ENCODE peak calls at places on chromosomes 2 and 18, in nine cellular contexts. F is pancreas, V is IMR-90, J is epithelial cell of prostate, C is AG04450, Q is HCT116, L is cardiac muscle cell, W is Panc1, R is stomach. O is an unnamed sample.

GRCh38 chr18:46772396-46772795 is 15.5 kb upstream of the ST8SIA5 start:
- DNase-seq in C (no peak), J (no peak), Q (no peak), V (no peak), R (no peak), W (no peak), F (no peak), L (no peak), O (no peak)

GRCh38 chr2:241014224-241014623 is 15.8 kb downstream of the SNED1 start:
- DNase-seq in C (no peak), Q (no peak), J (no peak), R (peak), W (no peak), L (no peak), F (no peak), V (no peak), O (no peak)

GRCh38 chr2:12725238-12726187 is 8.8 kb downstream of the TRIB2 start:
- DNase-seq in R (peak), J (no peak), V (no peak), F (no peak), W (no peak), Q (no peak), L (no peak), C (no peak), O (no peak)

GRCh38 chr2:95051636-95052035 is 26.1 kb downstream of the MAL start:
- DNase-seq in J (no peak), W (no peak), F (no peak), C (no peak), Q (no peak), R (no peak), V (no peak), L (no peak), O (no peak)

GRCh38 chr2:160917850-160918249 is 242.4 kb upstream of the TANK start:
- DNase-seq in J (no peak), L (no peak), Q (no peak), C (no peak), W (no peak), V (no peak), R (no peak), F (no peak), O (no peak)

GRCh38 chr2:177165731-177166711 is 46.6 kb upstream of the HNRNPA3 start:
- DNase-seq in V (peak), W (no peak), F (no peak), Q (no peak), J (no peak), L (no peak), C (no peak), R (no peak), O (no peak)

GRCh38 chr2:169018390-169018789 is 12.7 kb downstream of the ABCB11 start:
- DNase-seq in V (no peak), J (peak), R (no peak), W (no peak), F (no peak), C (no peak), L (no peak), Q (no peak), O (no peak)

GRCh38 chr18:1663879-1664705 is 759.4 kb downstream of the ADCYAP1 start:
- DNase-seq in R (peak), C (no peak), W (peak), V (no peak), L (peak), Q (peak), F (peak), J (no peak), O (no peak)

DNA sequence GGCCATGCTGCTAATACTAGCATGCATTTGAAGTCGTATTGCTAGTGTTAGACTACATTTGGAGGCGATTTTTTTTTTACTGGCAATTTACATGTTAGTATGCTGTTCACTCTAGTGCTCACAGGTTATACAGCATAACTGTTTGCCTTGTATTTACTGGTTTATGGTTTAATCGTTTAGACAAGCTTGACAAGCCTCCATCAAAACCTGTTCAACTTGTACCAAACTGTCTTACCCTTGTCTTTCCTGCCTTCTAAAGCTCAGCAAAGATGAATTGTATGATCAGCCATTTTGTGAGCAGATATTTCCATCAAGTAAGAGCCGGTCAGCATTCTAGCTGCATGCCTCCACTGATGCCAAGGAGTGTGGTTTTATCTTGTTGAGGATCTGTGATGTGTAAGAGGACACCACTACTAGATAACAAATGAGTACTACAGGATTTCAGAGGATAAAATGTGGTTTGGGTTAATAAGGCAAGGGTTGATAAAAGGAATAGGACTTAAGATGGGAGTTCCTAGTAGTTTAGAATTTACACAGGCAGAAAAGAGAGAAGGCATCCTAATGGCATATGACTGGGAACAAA is 68.4 kb upstream of the ITM2C start:
- DNase-seq in J (no peak), R (no peak), W (no peak), C (no peak), L (no peak), V (peak), Q (no peak), F (no peak), O (no peak)
- H3K27ac ChIP-seq in J (peak), R (peak), W (peak), C (no peak), L (no peak), V (peak), Q (peak), F (no peak), O (peak)

DNA sequence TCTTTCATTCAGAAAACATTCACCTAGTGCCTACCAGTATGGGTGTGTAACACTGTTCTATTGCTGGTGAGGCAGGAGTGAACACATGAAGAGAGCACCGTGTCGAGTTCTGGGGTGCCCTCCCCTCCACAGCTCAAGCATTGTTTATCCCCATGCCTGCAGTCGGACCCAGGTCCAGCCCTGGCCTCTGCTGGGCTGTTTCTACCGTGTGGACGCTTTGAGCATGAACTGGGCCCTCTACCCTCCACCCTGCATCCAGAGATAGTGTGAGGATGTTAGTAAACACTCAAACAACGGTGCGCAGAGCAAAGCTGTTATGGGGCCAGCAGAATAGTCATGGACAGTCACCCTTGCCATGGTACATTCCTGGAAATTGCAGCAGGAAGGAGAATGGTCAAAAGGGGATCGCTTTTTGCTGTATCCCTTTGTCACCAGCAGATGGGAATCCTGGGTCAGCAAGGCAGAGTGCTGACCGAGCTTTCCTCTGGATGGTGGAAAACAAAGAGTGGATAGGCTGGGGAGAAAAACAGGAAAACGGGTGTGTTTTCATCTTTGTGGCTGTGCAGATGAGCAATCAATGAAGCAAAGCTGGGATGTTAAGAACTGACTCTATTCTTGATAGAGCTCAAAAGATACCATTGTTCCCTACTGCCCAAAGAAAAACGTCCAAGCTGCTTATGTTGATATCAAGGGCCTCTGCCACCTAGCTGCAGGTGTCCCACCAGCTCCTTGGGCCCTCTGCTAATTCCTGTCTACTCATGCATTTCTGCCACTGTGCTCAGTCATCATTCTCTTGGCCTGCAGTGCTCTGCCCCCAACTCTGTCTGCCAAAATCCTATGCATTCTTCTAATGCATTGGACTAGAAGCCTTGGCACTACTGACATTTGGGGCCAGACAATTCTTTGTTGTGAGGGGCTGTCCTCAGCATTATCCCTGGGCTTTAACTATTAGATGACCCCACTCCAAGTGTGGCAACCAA is 38.7 kb downstream of the REEP1 start:
- DNase-seq in Q (no peak), R (no peak), J (no peak), V (no peak), F (no peak), W (no peak), L (peak), C (no peak), O (no peak)
- H3K27ac ChIP-seq in Q (no peak), R (peak), J (no peak), V (no peak), F (no peak), W (no peak), L (no peak), C (no peak), O (no peak)

DNA sequence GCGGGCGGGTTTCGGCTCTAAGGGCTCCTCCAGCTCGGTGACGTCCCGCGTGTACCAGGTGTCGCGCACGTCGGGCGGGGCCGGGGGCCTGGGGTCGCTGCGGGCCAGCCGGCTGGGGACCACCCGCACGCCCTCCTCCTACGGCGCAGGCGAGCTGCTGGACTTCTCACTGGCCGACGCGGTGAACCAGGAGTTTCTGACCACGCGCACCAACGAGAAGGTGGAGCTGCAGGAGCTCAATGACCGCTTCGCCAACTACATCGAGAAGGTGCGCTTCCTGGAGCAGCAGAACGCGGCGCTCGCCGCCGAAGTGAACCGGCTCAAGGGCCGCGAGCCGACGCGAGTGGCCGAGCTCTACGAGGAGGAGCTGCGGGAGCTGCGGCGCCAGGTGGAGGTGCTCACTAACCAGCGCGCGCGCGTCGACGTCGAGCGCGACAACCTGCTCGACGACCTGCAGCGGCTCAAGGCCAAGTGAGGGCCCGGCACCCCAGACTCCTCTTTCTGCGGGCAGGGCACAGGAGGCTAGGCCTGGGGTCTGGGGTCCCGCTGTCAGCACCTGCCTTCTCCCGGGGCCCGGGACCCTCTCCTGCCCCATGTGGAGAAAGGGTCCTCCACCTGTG is 503 bp downstream of the DES start:
- DNase-seq in R (no peak), V (no peak), C (no peak), J (no peak), F (peak), W (no peak), L (no peak), Q (no peak), O (no peak)
- H3K27ac ChIP-seq in R (peak), V (no peak), C (no peak), J (no peak), F (no peak), W (no peak), L (no peak), Q (no peak), O (no peak)

GRCh38 chr2:109185338-109185737 is 56.3 kb downstream of the SH3RF3 start:
- DNase-seq in J (no peak), V (peak), F (no peak), R (no peak), L (no peak), W (no peak), C (peak), Q (no peak), O (no peak)

GRCh38 chr2:109185801-109186570 is 57.0 kb downstream of the SH3RF3 start:
- DNase-seq in J (no peak), W (no peak), Q (no peak), L (no peak), C (no peak), V (peak), R (no peak), F (no peak), O (no peak)

GRCh38 chr2:109188485-109188868 is 59.5 kb downstream of the SH3RF3 start:
- DNase-seq in J (no peak), L (no peak), C (no peak), F (no peak), W (no peak), R (no peak), V (no peak), Q (no peak), O (no peak)

GRCh38 chr2:109187711-109188484 is 58.9 kb downstream of the SH3RF3 start:
- DNase-seq in C (no peak), W (no peak), V (no peak), J (no peak), F (no peak), Q (no peak), L (no peak), R (no peak), O (no peak)

GRCh38 chr2:109186656-109187250 is 57.7 kb downstream of the SH3RF3 start:
- DNase-seq in F (no peak), L (no peak), C (no peak), J (no peak), W (no peak), Q (no peak), V (no peak), R (no peak), O (no peak)
- H3K27ac ChIP-seq in F (peak), L (no peak), C (peak), J (no peak), W (no peak), Q (no peak), V (peak), R (peak), O (no peak)

DNA sequence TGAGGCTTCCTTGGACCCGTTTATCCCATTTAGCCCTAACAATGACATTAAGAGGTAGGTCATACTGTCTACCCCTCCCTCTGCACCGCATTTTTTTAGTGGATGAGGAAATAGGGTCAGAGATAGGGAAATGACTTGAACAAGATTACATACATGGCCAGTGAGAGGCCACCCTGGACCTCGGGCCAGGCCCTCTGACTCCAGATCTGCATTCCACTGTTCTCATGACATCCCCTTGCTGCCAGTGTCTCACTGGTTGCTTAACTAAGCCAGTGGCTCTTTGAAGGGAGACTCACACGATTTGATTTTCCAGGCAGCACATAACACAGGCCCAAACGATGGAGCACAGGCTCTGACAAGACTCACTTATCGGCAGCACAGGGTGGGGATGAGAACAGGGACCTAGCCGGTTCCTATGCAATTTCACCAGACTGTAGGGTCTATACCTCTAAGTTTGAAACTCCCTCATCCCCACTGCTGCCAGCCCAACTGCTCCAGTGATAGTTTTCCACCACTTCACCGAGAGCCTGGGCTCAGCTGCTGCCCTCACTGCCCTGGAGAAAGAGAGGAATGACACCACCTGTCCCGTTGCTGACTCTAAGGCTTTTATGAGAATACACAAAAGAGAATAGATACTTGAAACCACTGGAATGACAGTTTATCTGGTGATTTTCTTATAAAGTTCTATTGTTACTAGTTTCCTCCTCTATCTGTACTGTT is 82.5 kb downstream of the TMEM247 start:
- DNase-seq in W (no peak), J (no peak), R (no peak), C (no peak), F (no peak), V (no peak), Q (no peak), L (no peak), O (no peak)
- H3K27ac ChIP-seq in W (no peak), J (no peak), R (no peak), C (no peak), F (no peak), V (no peak), Q (no peak), L (peak), O (no peak)

GRCh38 chr2:6872412-6872811 is 5.2 kb upstream of the RSAD2 start:
- DNase-seq in L (no peak), F (no peak), V (no peak), C (no peak), R (no peak), Q (no peak), J (no peak), W (no peak), O (no peak)
- H3K27ac ChIP-seq in L (no peak), F (no peak), V (no peak), C (no peak), R (no peak), Q (no peak), J (no peak), W (no peak), O (no peak)